ENCODE peak calls at places on chromosomes 7 and 10, in seven cellular contexts. X is GM12878, B is K562, Y is HCT116, J is H1, Q is SK-N-SH, G is HepG2. R is an unnamed sample.

GRCh38 chr7:125279956-125280355 is 350.3 kb upstream of the POT1 start:
- DNase-seq in X (no peak), B (no peak), Y (no peak), J (no peak), Q (no peak), G (no peak), R (no peak)

GRCh38 chr7:36683695-36684357 is 40.5 kb downstream of the AOAH start:
- DNase-seq in X (no peak), B (no peak), Y (no peak), J (no peak), Q (no peak), G (no peak), R (no peak)

GRCh38 chr10:22821501-22821900 is 106.4 kb upstream of the ARMC3 start:
- DNase-seq in X (no peak), B (no peak), Y (no peak), J (no peak), Q (no peak), G (no peak), R (no peak)

GRCh38 chr7:16563281-16564022 is 36.8 kb downstream of the LRRC72 start:
- DNase-seq in X (no peak), B (no peak), Y (no peak), J (no peak), Q (no peak), G (no peak), R (no peak)

GRCh38 chr7:130290745-130291144 is 2.2 kb upstream of the CPA4 start:
- DNase-seq in X (no peak), B (no peak), Y (peak; percentile 73), J (no peak), Q (no peak), G (no peak), R (no peak)

GRCh38 chr7:16634292-16634738 is 11.2 kb downstream of the ANKMY2 start:
- DNase-seq in X (no peak), B (no peak), Y (no peak), J (no peak), Q (no peak), G (no peak), R (no peak)

GRCh38 chr10:107585630-107586029 is 421.1 kb upstream of the SORCS1 start:
- DNase-seq in X (no peak), B (no peak), Y (no peak), J (no peak), Q (no peak), G (no peak), R (peak; percentile 37)

GRCh38 chr7:30594055-30594539 is 581 bp upstream of the GARS1 start:
- DNase-seq in X (peak; percentile 23), B (peak; percentile 41), Y (no peak), J (peak; percentile 70), Q (peak; percentile 78), G (peak; percentile 60), R (peak; percentile 14)

GRCh38 chr10:88256013-88256680 is 327.0 kb downstream of the RNLS start:
- DNase-seq in X (no peak), B (no peak), Y (no peak), J (no peak), Q (no peak), G (no peak), R (no peak)

GRCh38 chr7:134724606-134725005 is 54.8 kb upstream of the CALD1 start:
- DNase-seq in X (peak; percentile 11), B (no peak), Y (peak; percentile 48), J (peak; percentile 64), Q (no peak), G (peak; percentile 10), R (peak; percentile 53)

GRCh38 chr10:119421887-119422684 is 120.4 kb downstream of the RGS10 start:
- DNase-seq in X (no peak), B (no peak), Y (no peak), J (no peak), Q (peak; percentile 91), G (no peak), R (no peak)

GRCh38 chr7:3712841-3713240 is 411.8 kb downstream of the SDK1 start:
- DNase-seq in X (no peak), B (no peak), Y (no peak), J (no peak), Q (no peak), G (no peak), R (no peak)

GRCh38 chr10:73906524-73907447 is 4.1 kb upstream of the PLAU start:
- DNase-seq in X (no peak), B (no peak), Y (peak; percentile 91), J (peak; percentile 74), Q (no peak), G (peak; percentile 64), R (peak; percentile 20)

GRCh38 chr10:93437000-93437945 is 44.9 kb downstream of the MYOF start:
- DNase-seq in X (no peak), B (no peak), Y (peak; percentile 86), J (peak; percentile 68), Q (no peak), G (peak; percentile 71), R (peak; percentile 93)

GRCh38 chr7:116801092-116801710 is 61.2 kb upstream of the CAPZA2 start:
- DNase-seq in X (no peak), B (no peak), Y (peak; percentile 68), J (no peak), Q (no peak), G (peak; percentile 59), R (peak; percentile 36)

GRCh38 chr10:54130394-54130793 is 670.6 kb downstream of the PCDH15 start:
- DNase-seq in X (no peak), B (no peak), Y (no peak), J (no peak), Q (no peak), G (no peak), R (peak; percentile 28)

GRCh38 chr10:116787893-116788665 is 45.7 kb upstream of the HSPA12A start:
- DNase-seq in X (no peak), B (peak; percentile 65), Y (peak; percentile 58), J (peak; percentile 98), Q (peak; percentile 88), G (peak; percentile 41), R (no peak)

GRCh38 chr7:104926905-104927454 is 87.0 kb upstream of the KMT2E start:
- DNase-seq in X (no peak), B (no peak), Y (no peak), J (peak; percentile 63), Q (no peak), G (no peak), R (no peak)

GRCh38 chr10:115857856-115858255 is 415.1 kb downstream of the GFRA1 start:
- DNase-seq in X (no peak), B (no peak), Y (no peak), J (no peak), Q (no peak), G (no peak), R (no peak)

GRCh38 chr7:142482899-142483658 is 225.2 kb upstream of the PRSS58 start:
- DNase-seq in X (no peak), B (peak; percentile 49), Y (peak; percentile 35), J (peak; percentile 69), Q (peak; percentile 55), G (peak; percentile 7), R (peak; percentile 56)

DNA sequence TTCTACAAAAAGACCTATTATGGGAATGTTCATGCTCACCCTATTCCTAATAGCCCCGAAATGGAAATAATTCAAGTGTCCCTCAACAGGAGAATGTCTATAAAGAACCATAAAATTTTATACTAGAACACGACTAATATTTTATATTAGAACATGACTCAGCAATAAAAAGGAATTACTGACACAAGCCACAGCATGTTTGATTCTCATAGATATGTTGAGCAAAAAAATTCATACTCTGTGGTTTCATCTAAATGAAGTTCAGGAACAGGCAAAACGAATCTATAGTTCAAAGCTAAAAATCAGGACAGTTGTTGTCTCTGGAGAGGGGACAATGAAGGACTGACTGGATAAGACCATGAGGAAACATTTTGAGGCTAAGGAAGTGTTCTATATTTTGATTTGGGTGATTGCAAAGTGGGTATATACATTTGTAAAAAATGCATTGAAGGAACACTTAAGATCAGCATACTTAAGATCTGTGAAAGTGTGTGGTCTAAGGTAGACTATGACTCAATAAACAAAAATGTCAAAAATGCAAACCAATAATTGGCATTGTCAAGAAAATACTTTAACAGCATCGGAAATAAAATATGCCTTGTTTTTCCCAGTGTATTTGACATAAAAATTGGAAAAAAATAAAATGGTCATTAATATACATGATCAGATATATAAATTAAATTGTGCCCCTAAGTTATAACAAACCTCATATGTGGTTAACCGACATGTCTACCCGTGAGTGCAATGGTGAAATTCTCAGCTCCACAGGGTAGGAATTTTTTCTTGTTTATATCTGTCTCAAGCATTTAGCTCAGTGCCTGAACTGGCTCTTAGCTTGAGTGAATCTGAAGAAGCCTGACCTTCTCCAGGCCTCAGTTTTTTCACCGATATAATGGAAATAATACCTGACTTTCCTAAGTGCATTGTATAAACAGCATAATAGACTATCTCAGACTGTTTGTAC is 124.9 kb upstream of the CTTNBP2 start:
- DNase-seq in X (no peak), B (no peak), Y (no peak), J (no peak), Q (no peak), G (no peak), R (no peak)
- TF ChIP-seq JUND in X (no peak), B (no peak), Y (no peak), J (no peak), Q (no peak), G (no peak), R (no peak)

DNA sequence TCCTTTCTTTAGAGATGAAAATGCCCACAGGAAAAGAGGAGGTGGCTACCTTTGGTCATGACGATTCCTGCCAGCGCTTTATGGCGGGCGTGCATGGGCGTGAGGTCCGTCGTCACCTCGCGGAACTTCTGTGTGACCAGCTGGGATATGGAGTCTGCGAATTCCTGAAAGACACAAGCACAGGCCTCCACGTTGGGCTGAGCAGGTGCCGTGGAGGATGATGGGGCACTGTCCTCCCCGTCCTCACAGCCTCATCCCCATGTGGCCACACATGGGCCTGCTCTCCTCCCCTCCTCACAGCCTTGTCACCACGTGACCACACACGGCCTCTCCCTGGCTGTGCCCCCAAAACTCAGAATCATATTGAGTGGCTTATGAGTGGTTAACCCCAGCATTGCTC is 214.7 kb downstream of the WDR37 start:
- DNase-seq in X (no peak), B (no peak), Y (no peak), J (no peak), Q (no peak), G (no peak), R (no peak)
- TF ChIP-seq JUND in X (no peak), B (no peak), Y (no peak), J (no peak), Q (no peak), G (no peak), R (no peak)

DNA sequence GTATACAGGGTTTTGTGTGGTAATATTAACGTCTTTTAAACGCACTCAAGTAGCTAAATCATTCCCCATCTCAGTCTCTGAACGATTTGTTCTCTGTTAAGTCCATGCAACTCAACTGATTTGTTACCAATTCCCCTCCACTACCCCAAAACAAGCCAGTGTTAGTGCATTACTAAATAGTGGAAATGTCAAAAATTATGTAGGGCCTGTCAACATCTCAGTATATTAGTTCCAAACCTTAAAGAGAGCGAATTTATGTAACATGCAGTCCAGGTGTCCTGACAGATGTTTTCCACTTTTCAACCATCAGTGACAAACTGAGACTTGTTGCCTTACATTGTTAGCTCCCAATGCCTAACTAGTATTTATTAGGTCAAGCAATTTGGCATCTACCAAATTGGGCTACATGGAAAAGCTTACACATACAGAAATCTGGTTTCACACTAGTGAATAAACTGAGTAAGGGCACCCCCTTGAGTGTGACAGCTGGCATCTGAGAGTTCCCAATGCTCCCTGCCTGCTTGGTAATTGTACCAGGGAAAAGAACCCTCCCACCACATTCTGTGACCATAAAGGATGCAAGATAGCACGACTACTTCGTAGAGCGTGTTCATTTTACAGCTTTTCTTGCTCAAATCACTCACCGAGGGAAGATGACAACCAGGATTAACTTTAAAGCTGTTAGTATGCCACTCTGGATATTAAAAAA is 12.1 kb downstream of the HNRNPA2B1 start:
- DNase-seq in X (no peak), B (no peak), Y (no peak), J (no peak), Q (no peak), G (no peak), R (peak; percentile 47)
- TF ChIP-seq JUND in X (no peak), B (peak; percentile 14), Y (no peak), J (no peak), Q (peak; percentile 2), G (no peak), R (no peak)

GRCh38 chr10:72338180-72338579 is 16.5 kb downstream of the DNAJB12 start:
- DNase-seq in X (no peak), B (no peak), Y (no peak), J (no peak), Q (no peak), G (no peak), R (no peak)
- TF ChIP-seq JUND in X (no peak), B (no peak), Y (no peak), J (no peak), Q (no peak), G (no peak), R (no peak)

R was measured in T47D.